ENCODE peak calls at places on chromosomes 16 and 17, in five cellular contexts. O, Z, Y, V and B are unnamed samples.

GRCh38 chr17:82299452-82299851 is 18.0 kb downstream of the CD7 start:
- DNase-seq in O (no peak), Z (no peak), Y (no peak), V (no peak), B (no peak)

GRCh38 chr17:7133424-7133823 is 18.8 kb upstream of the ASGR2 start:
- DNase-seq in O (peak), Z (no peak), Y (no peak), V (peak), B (no peak)

GRCh38 chr17:5585814-5586558 is 1.7 kb upstream of the NLRP1 start:
- DNase-seq in O (no peak), Z (no peak), Y (no peak), V (no peak), B (no peak)

GRCh38 chr16:67311607-67312449 is 14.7 kb downstream of the KCTD19 start:
- DNase-seq in O (peak), Z (no peak), Y (no peak), V (no peak), B (no peak)

GRCh38 chr17:80696964-80697363 is 152.3 kb downstream of the RPTOR start:
- DNase-seq in O (no peak), Z (no peak), Y (no peak), V (no peak), B (no peak)

GRCh38 chr16:17107450-17107849 is 363.3 kb downstream of the XYLT1 start:
- DNase-seq in O (no peak), Z (no peak), Y (no peak), V (no peak), B (no peak)

GRCh38 chr16:17379121-17379571 is 91.6 kb downstream of the XYLT1 start:
- DNase-seq in O (peak), Z (peak), Y (no peak), V (peak), B (no peak)

GRCh38 chr17:15488557-15488956 is 21.1 kb upstream of the CDRT4 start:
- DNase-seq in O (no peak), Z (no peak), Y (no peak), V (no peak), B (no peak)

GRCh38 chr16:79218358-79218757 is 382.2 kb downstream of the MAF start:
- DNase-seq in O (no peak), Z (no peak), Y (peak), V (no peak), B (no peak)

GRCh38 chr17:75979705-75980187 is 706 bp downstream of the TEN1 start:
- DNase-seq in O (no peak), Z (no peak), Y (no peak), V (no peak), B (no peak)

GRCh38 chr17:16512011-16512410 is 20.0 kb upstream of the LRRC75A start:
- DNase-seq in O (no peak), Z (no peak), Y (no peak), V (peak), B (no peak)

GRCh38 chr17:15782809-15783208 is 50.7 kb downstream of the TBC1D26 start:
- DNase-seq in O (no peak), Z (peak), Y (peak), V (no peak), B (peak)

GRCh38 chr16:85998868-85999729 is 100.1 kb downstream of the IRF8 start:
- DNase-seq in O (no peak), Z (no peak), Y (peak), V (no peak), B (no peak)

GRCh38 chr17:77423589-77424451 is 283.1 kb downstream of the SEC14L1 start:
- DNase-seq in O (peak), Z (peak), Y (no peak), V (no peak), B (peak)

GRCh38 chr16:75928295-75928694 is 202.0 kb upstream of the CPHXL start:
- DNase-seq in O (no peak), Z (no peak), Y (no peak), V (no peak), B (no peak)

GRCh38 chr17:42562845-42563509 is 1.0 kb downstream of the COASY start:
- DNase-seq in O (no peak), Z (no peak), Y (no peak), V (peak), B (peak)

GRCh38 chr17:78925234-78925633 is at the start of gene TIMP2:
- DNase-seq in O (peak), Z (peak), Y (peak), V (peak), B (peak)

GRCh38 chr16:67186550-67186950 is 2.8 kb upstream of the MATCAP1 start:
- DNase-seq in O (no peak), Z (peak), Y (no peak), V (no peak), B (no peak)

GRCh38 chr17:58337600-58338453 is 9.2 kb upstream of the TSPOAP1 start:
- DNase-seq in O (peak), Z (no peak), Y (peak), V (peak), B (no peak)

GRCh38 chr16:85416267-85417109 is 196.6 kb upstream of the GSE1 start:
- DNase-seq in O (peak), Z (peak), Y (peak), V (peak), B (peak)

GRCh38 chr17:40953876-40954275 is 12.9 kb downstream of the KRT39 start:
- DNase-seq in O (no peak), Z (no peak), Y (no peak), V (no peak), B (no peak)

GRCh38 chr16:6695666-6696065 is 637.0 kb upstream of the RBFOX1 start:
- DNase-seq in O (no peak), Z (no peak), Y (no peak), V (no peak), B (no peak)

GRCh38 chr16:11601425-11601824 is 14.7 kb upstream of the LITAF start:
- DNase-seq in O (no peak), Z (peak), Y (no peak), V (no peak), B (no peak)

GRCh38 chr16:2963611-2964415 is at the start of gene KREMEN2:
- DNase-seq in O (peak), Z (peak), Y (no peak), V (peak), B (peak)

GRCh38 chr17:29764748-29765147 is 142.0 kb upstream of the CORO6 start:
- DNase-seq in O (no peak), Z (no peak), Y (no peak), V (no peak), B (no peak)

GRCh38 chr16:49327466-49327865 is 45.8 kb upstream of the CBLN1 start:
- DNase-seq in O (no peak), Z (no peak), Y (no peak), V (no peak), B (peak)

GRCh38 chr16:85094176-85094805 is 18.0 kb downstream of the CIBAR2 start:
- DNase-seq in O (no peak), Z (no peak), Y (no peak), V (no peak), B (no peak)

GRCh38 chr16:12907670-12908233 is 6.4 kb downstream of the SHISA9 start:
- DNase-seq in O (no peak), Z (no peak), Y (no peak), V (no peak), B (no peak)

GRCh38 chr16:72066747-72067146 is 3.7 kb downstream of the HPR start:
- DNase-seq in O (peak), Z (no peak), Y (peak), V (no peak), B (no peak)

GRCh38 chr16:1379054-1379862 is 27.5 kb downstream of the GNPTG start:
- DNase-seq in O (peak), Z (peak), Y (peak), V (peak), B (peak)

GRCh38 chr16:27238016-27238587 is 30.5 kb downstream of the NSMCE1 start:
- DNase-seq in O (peak), Z (no peak), Y (peak), V (no peak), B (no peak)

GRCh38 chr17:9386401-9386800 is 189.2 kb downstream of the STX8 start:
- DNase-seq in O (peak), Z (no peak), Y (no peak), V (no peak), B (no peak)

GRCh38 chr16:56939801-56940200 is 7.9 kb downstream of the HERPUD1 start:
- DNase-seq in O (no peak), Z (no peak), Y (no peak), V (no peak), B (no peak)

GRCh38 chr17:65058615-65059014 is 2.1 kb upstream of the GNA13 start:
- DNase-seq in O (no peak), Z (no peak), Y (no peak), V (no peak), B (no peak)

GRCh38 chr17:80003969-80004368 is 31.7 kb downstream of the TBC1D16 start:
- DNase-seq in O (no peak), Z (peak), Y (no peak), V (no peak), B (no peak)

GRCh38 chr17:4582691-4583090 is 1.6 kb upstream of the SMTNL2 start:
- DNase-seq in O (no peak), Z (no peak), Y (no peak), V (no peak), B (no peak)

GRCh38 chr16:21684199-21684598 is 20.4 kb downstream of the OTOA start:
- DNase-seq in O (no peak), Z (no peak), Y (peak), V (peak), B (no peak)

GRCh38 chr17:6303664-6304063 is 131.3 kb downstream of the AIPL1 start:
- DNase-seq in O (peak), Z (no peak), Y (no peak), V (no peak), B (no peak)

GRCh38 chr16:65318138-65318537 is 196.3 kb upstream of the CDH11 start:
- DNase-seq in O (no peak), Z (no peak), Y (no peak), V (peak), B (no peak)
- H3K4me3 ChIP-seq in O (no peak), Z (no peak), Y (no peak), V (no peak), B (no peak)

DNA sequence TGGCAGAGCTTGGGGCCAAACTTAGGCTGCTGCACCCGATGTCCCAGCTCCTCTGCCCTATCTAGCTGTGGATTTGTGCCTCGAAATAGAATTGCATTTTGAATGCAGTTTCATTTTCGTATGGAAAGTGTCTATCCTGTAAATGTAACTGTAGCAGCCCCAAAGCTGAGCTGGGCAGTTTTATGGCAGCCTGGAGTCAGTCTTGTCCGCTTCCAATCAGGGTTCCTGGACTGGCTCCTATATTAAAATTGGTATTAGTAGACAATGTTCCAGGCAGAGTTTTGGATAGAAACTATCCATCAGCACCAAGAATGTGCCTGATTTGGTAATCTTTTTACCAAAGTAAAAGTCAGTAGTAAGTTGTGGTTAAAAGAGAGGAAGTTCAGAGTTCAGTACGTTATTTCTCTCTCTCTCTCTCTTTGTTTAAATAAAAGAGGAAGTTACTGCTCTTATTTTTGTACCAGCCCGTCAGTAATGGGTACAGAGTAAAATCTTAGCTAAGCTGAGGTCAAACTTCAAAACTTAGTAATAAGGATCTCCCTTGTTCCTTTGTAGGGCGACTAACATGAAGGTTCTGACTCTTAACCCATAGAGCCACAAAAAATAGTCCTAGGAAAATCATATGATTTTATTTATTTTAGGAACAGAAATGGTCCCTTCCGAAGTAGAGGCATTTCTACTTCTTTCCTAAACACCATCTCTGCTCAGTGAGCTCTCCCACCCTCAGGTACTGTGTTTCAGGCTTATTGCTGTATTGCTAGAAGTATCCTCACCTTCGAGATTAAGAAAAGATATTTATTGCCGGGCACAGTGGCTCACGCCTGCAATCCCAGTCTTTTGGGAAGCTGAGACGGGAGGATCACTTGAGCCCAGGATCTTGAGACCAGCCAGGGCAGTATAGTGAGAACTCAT is 28.0 kb downstream of the PRKCB start:
- DNase-seq in O (no peak), Z (no peak), Y (peak), V (no peak), B (no peak)
- H3K4me3 ChIP-seq in O (no peak), Z (no peak), Y (no peak), V (no peak), B (no peak)

DNA sequence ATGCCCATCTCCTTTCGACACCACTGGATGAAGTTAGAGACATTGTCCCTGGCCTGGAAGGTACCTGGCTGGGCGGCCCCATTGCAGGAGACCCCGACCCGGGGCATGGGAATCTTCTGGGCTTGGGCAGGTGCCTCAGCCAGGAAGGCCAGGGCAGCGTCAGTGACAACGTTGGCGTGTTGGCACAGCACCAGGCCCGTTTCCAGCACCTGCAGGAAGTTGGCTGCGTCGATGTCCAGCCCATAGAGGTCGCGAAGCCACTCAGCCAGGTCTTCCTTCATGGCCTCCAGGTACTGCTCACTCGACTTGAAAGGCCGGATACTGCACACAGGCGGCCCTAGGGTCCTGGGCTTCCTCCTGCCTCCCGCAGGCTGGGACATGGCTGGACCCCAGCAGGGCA is 568 bp downstream of the GAS2L2 start:
- DNase-seq in O (no peak), Z (no peak), Y (no peak), V (no peak), B (peak)
- H3K4me3 ChIP-seq in O (no peak), Z (no peak), Y (no peak), V (no peak), B (no peak)

GRCh38 chr17:74380959-74381808 is 13.9 kb downstream of the GPR142 start:
- DNase-seq in O (no peak), Z (no peak), Y (no peak), V (no peak), B (no peak)

GRCh38 chr17:74385201-74385600 is 17.9 kb downstream of the GPR142 start:
- DNase-seq in O (no peak), Z (no peak), Y (no peak), V (no peak), B (no peak)

GRCh38 chr17:74379495-74380085 is 12.3 kb downstream of the GPR142 start:
- DNase-seq in O (peak), Z (peak), Y (peak), V (peak), B (peak)

GRCh38 chr17:74383140-74383539 is 15.8 kb downstream of the GPR142 start:
- DNase-seq in O (no peak), Z (no peak), Y (no peak), V (no peak), B (no peak)

GRCh38 chr17:74380086-74380958 is 13.0 kb downstream of the GPR142 start:
- DNase-seq in O (peak), Z (no peak), Y (peak), V (no peak), B (no peak)
- H3K4me3 ChIP-seq in O (no peak), Z (no peak), Y (no peak), V (no peak), B (no peak)

GRCh38 chr16:89661215-89661614 is 3.6 kb downstream of the SPATA33 start:
- DNase-seq in O (no peak), Z (no peak), Y (no peak), V (no peak), B (no peak)
- H3K4me3 ChIP-seq in O (no peak), Z (no peak), Y (no peak), V (no peak), B (no peak)

GRCh38 chr17:32009262-32009542 is 2.0 kb downstream of the LRRC37B start:
- DNase-seq in O (no peak), Z (no peak), Y (no peak), V (no peak), B (no peak)
- H3K4me3 ChIP-seq in O (no peak), Z (peak), Y (no peak), V (no peak), B (no peak)